ENCODE peak calls at places on chromosomes 16 and 17, in five cellular contexts. D is HuH-7; I is fibroblast of the conjunctiva; B is effector CD4-positive, alpha-beta T cell; U is AG10803. G is an unnamed sample.

GRCh38 chr16:57483725-57484514 is 2.4 kb downstream of the DOK4 start:
- DNase-seq in U (no peak), I (no peak), D (no peak), B (no peak), G (no peak)

GRCh38 chr16:30700491-30700890 is 1.5 kb downstream of the SRCAP start:
- DNase-seq in U (no peak), I (no peak), B (no peak), D (no peak), G (no peak)

GRCh38 chr16:89505204-89506112 is 2.7 kb upstream of the SPG7 start:
- DNase-seq in I (peak; percentile 82), U (peak; percentile 72), D (peak; percentile 93), B (peak; percentile 86), G (no peak)

GRCh38 chr17:2235792-2236365 is 67.7 kb downstream of the SMG6 start:
- DNase-seq in U (peak; percentile 95), B (no peak), D (no peak), I (no peak), G (no peak)

GRCh38 chr17:45294506-45294905 is 22.3 kb downstream of the MAP3K14 start:
- DNase-seq in I (peak; percentile 68), D (no peak), U (peak; percentile 88), B (no peak), G (no peak)

GRCh38 chr17:56173958-56174357 is 20.7 kb downstream of the ANKFN1 start:
- DNase-seq in B (no peak), I (no peak), U (peak; percentile 32), D (no peak), G (no peak)

GRCh38 chr17:78013683-78014467 is 55.4 kb downstream of the TNRC6C start:
- DNase-seq in I (peak; percentile 79), U (peak; percentile 81), B (peak; percentile 18), D (peak; percentile 35), G (peak; percentile 41)

GRCh38 chr17:6913608-6914443 is 82.0 kb upstream of the ALOX12 start:
- DNase-seq in U (peak; percentile 51), B (peak; percentile 64), I (peak; percentile 43), D (peak; percentile 41), G (no peak)

GRCh38 chr17:80124351-80124981 is 22.5 kb downstream of the EIF4A3 start:
- DNase-seq in B (no peak), I (no peak), D (peak; percentile 87), U (peak; percentile 62), G (no peak)

GRCh38 chr17:14321476-14321949 is 20.6 kb downstream of the HS3ST3B1 start:
- DNase-seq in B (no peak), U (no peak), D (no peak), I (no peak), G (no peak)

GRCh38 chr17:33218657-33219298 is 74.3 kb downstream of the ASIC2 start:
- DNase-seq in U (peak; percentile 6), B (no peak), I (no peak), D (no peak), G (no peak)

G was measured in NCI-H187 treated with DMSO at 0.1 percent for 48 hours.